ENCODE peak calls at places on chromosome 1, in four cellular contexts. M, K, F and E are unnamed samples.

GRCh38 chr1:27658951-27659496 is 13.0 kb downstream of the IFI6 start:
- DNase-seq in K (no peak), F (no peak), M (no peak), E (no peak)

GRCh38 chr1:8339203-8339600 is 21.3 kb downstream of the SLC45A1 start:
- DNase-seq in K (no peak), F (no peak), M (no peak), E (no peak)

GRCh38 chr1:229950020-229950419 is 117.0 kb upstream of the GALNT2 start:
- DNase-seq in K (no peak), M (no peak), F (no peak), E (no peak)

GRCh38 chr1:196181594-196181878 is 426.7 kb downstream of the KCNT2 start:
- DNase-seq in K (no peak), F (peak), M (no peak), E (no peak)

GRCh38 chr1:196160066-196160795 is 448.0 kb downstream of the KCNT2 start:
- DNase-seq in M (peak), K (no peak), F (no peak), E (no peak)

GRCh38 chr1:224433671-224434446 is 738 bp downstream of the WDR26 start:
- DNase-seq in M (no peak), F (peak), K (no peak), E (no peak)

GRCh38 chr1:218496561-218496960 is 151.4 kb downstream of the TGFB2 start:
- DNase-seq in F (peak), M (peak), K (no peak), E (no peak)

GRCh38 chr1:246199086-246199485 is 308.0 kb downstream of the SMYD3 start:
- DNase-seq in K (peak), M (no peak), F (peak), E (no peak)

GRCh38 chr1:200279810-200280411 is 129.9 kb downstream of the ZNF281 start:
- DNase-seq in F (peak), K (peak), M (peak), E (no peak)

GRCh38 chr1:32274646-32275340 is 17.1 kb upstream of the HDAC1 start:
- DNase-seq in K (no peak), F (no peak), M (no peak), E (no peak)